ENCODE peak calls at places on chromosomes 4 and X, in five cellular contexts. Y, A, C, R and E are unnamed samples.

GRCh38 chr4:123380728-123381716 is 15.6 kb upstream of the SPRY1 start:
- DNase-seq in Y (no peak), A (no peak), R (no peak), C (no peak), E (no peak)

GRCh38 chr4:71992571-71992970 is 39.2 kb upstream of the NPFFR2 start:
- DNase-seq in C (no peak), Y (no peak), R (peak; percentile 29), A (no peak), E (no peak)

GRCh38 chr4:86960557-86960959 is 25.7 kb downstream of the AFF1 start:
- DNase-seq in Y (peak; percentile 23), C (no peak), A (no peak), R (peak; percentile 56), E (peak; percentile 46)

GRCh38 chr4:94407846-94408245 is 43.9 kb upstream of the PDLIM5 start:
- DNase-seq in C (no peak), R (no peak), Y (no peak), A (no peak), E (peak; percentile 3)

GRCh38 chr4:8846046-8846720 is 25.5 kb downstream of the HMX1 start:
- DNase-seq in A (peak; percentile 20), C (no peak), Y (no peak), R (no peak), E (no peak)

GRCh38 chr4:159278399-159278798 is 175.5 kb downstream of the RAPGEF2 start:
- DNase-seq in Y (no peak), C (no peak), R (peak; percentile 67), A (no peak), E (peak; percentile 59)

GRCh38 chr4:176186067-176186466 is 9.3 kb downstream of the SPATA4 start:
- DNase-seq in R (no peak), Y (no peak), A (no peak), C (no peak), E (no peak)

GRCh38 chrX:22958250-22958649 is 41.5 kb upstream of the DDX53 start:
- DNase-seq in R (no peak), Y (no peak), C (no peak), A (no peak), E (no peak)

GRCh38 chr4:38674206-38675144 is 10.5 kb downstream of the KLF3 start:
- DNase-seq in R (peak; percentile 55), C (no peak), A (no peak), Y (no peak), E (no peak)

GRCh38 chr4:54545663-54546424 is 111.9 kb upstream of the KIT start:
- DNase-seq in Y (no peak), A (no peak), C (no peak), R (no peak), E (peak; percentile 26)

GRCh38 chr4:57159866-57160265 is 49.7 kb upstream of the IGFBP7 start:
- DNase-seq in A (no peak), Y (no peak), C (no peak), R (peak; percentile 33), E (no peak)

GRCh38 chr4:147730333-147730732 is 1.6 kb upstream of the ARHGAP10 start:
- DNase-seq in R (peak; percentile 58), Y (peak; percentile 33), C (no peak), A (no peak), E (no peak)

GRCh38 chr4:77930154-77930553 is 67.5 kb downstream of the MRPL1 start:
- DNase-seq in A (no peak), R (no peak), Y (no peak), C (no peak), E (no peak)

GRCh38 chrX:103774070-103774642 is 2.5 kb upstream of the PLP1 start:
- DNase-seq in Y (no peak), A (peak; percentile 46), C (no peak), R (peak; percentile 18), E (peak; percentile 52)

GRCh38 chr4:158193171-158193749 is 17.0 kb upstream of the TMEM144 start:
- DNase-seq in A (no peak), Y (peak; percentile 32), R (peak; percentile 50), C (no peak), E (peak; percentile 31)

GRCh38 chr4:119016636-119017035 is 119.0 kb upstream of the MYOZ2 start:
- DNase-seq in C (no peak), A (no peak), R (peak; percentile 75), Y (no peak), E (peak; percentile 93)

GRCh38 chrX:41677661-41678060 is 11.1 kb upstream of the GPR34 start:
- DNase-seq in A (no peak), C (no peak), R (no peak), Y (no peak), E (no peak)

GRCh38 chrX:123920065-123920785 is 41.3 kb upstream of the STAG2 start:
- DNase-seq in A (no peak), R (peak; percentile 68), C (no peak), Y (no peak), E (peak; percentile 84)

GRCh38 chrX:39096599-39096998 is 295.3 kb downstream of the MID1IP1 start:
- DNase-seq in C (no peak), R (no peak), A (no peak), Y (no peak), E (no peak)

GRCh38 chr4:75841641-75842520 is 60.4 kb downstream of the PPEF2 start:
- DNase-seq in A (no peak), R (peak; percentile 24), C (no peak), Y (no peak), E (no peak)

GRCh38 chr4:16897991-16898827 is at the start of gene LDB2:
- DNase-seq in C (peak; percentile 54), R (peak; percentile 96), Y (peak; percentile 59), A (peak; percentile 90), E (peak; percentile 88)

GRCh38 chr4:77852892-77853495 is 9.6 kb upstream of the MRPL1 start:
- DNase-seq in A (no peak), R (no peak), Y (no peak), C (no peak), E (no peak)

GRCh38 chr4:172830295-172830764 is 338.3 kb upstream of the GALNT7 start:
- DNase-seq in Y (peak; percentile 33), C (no peak), R (peak; percentile 16), A (no peak), E (peak; percentile 21)

GRCh38 chr4:112321768-112322684 is 24.9 kb downstream of the ALPK1 start:
- DNase-seq in R (peak; percentile 64), Y (peak; percentile 64), C (no peak), A (peak; percentile 47), E (peak; percentile 60)

GRCh38 chr4:15906024-15906443 is 32.5 kb downstream of the FGFBP1 start:
- DNase-seq in C (peak; percentile 80), R (peak; percentile 38), A (peak; percentile 96), Y (no peak), E (no peak)

GRCh38 chr4:7425591-7426468 is 8.9 kb downstream of the PSAPL1 start:
- DNase-seq in R (no peak), Y (no peak), C (no peak), A (peak; percentile 24), E (no peak)

GRCh38 chrX:19695884-19696283 is 180.6 kb upstream of the MAP3K15 start:
- DNase-seq in Y (no peak), A (no peak), R (no peak), C (no peak), E (no peak)

GRCh38 chrX:77814210-77814609 is 28.2 kb upstream of the ATRX start:
- DNase-seq in A (no peak), R (no peak), C (no peak), Y (no peak), E (no peak)

GRCh38 chr4:1722551-1723071 is 1.3 kb downstream of the TACC3 start:
- DNase-seq in Y (no peak), R (peak; percentile 38), C (no peak), A (peak; percentile 32), E (no peak)

GRCh38 chr4:81040175-81040659 is 9.7 kb downstream of the BMP3 start:
- DNase-seq in Y (no peak), R (peak; percentile 26), A (no peak), C (no peak), E (peak; percentile 35)

GRCh38 chr4:27089186-27089585 is 228.5 kb downstream of the STIM2 start:
- DNase-seq in Y (no peak), R (no peak), C (no peak), A (no peak), E (no peak)
- H4K91ac ChIP-seq in Y (no peak overlapping the region), R (no peak overlapping the region), C (no peak overlapping the region), A (no peak overlapping the region), E (no peak overlapping the region)

GRCh38 chr4:84874619-84875018 is 91.9 kb downstream of the WDFY3 start:
- DNase-seq in A (no peak), Y (no peak), C (no peak), R (no peak), E (no peak)
- H3K23ac ChIP-seq in A (no peak overlapping the region), Y (no peak overlapping the region), C (no peak overlapping the region), R (no peak overlapping the region), E (no peak overlapping the region)

GRCh38 chrX:28552322-28552721 is 34.9 kb upstream of the IL1RAPL1 start:
- DNase-seq in A (no peak), Y (no peak), R (no peak), C (no peak), E (peak; percentile 16)

GRCh38 chrX:28552882-28553829 is 34.1 kb upstream of the IL1RAPL1 start:
- DNase-seq in A (no peak), R (no peak), Y (no peak), C (no peak), E (no peak)

GRCh38 chrX:28550331-28550872 is 36.8 kb upstream of the IL1RAPL1 start:
- DNase-seq in Y (no peak), A (no peak), R (no peak), C (no peak), E (no peak)

GRCh38 chrX:28549839-28550238 is 37.4 kb upstream of the IL1RAPL1 start:
- DNase-seq in A (peak; percentile 45), R (no peak), C (no peak), Y (no peak), E (no peak)
- H4K91ac ChIP-seq in A (no peak overlapping the region), R (no peak overlapping the region), C (no peak overlapping the region), Y (no peak overlapping the region), E (no peak overlapping the region)

GRCh38 chr4:52840531-52841350 is 21.4 kb upstream of the RASL11B start:
- DNase-seq in Y (no peak), C (no peak), R (no peak), A (no peak), E (no peak)

GRCh38 chr4:52836120-52836519 is 26.0 kb upstream of the RASL11B start:
- DNase-seq in A (no peak), R (no peak), Y (no peak), C (no peak), E (no peak)

GRCh38 chr4:52838729-52839722 is 23.1 kb upstream of the RASL11B start:
- DNase-seq in A (no peak), Y (no peak), C (no peak), R (no peak), E (no peak)

GRCh38 chr4:52836653-52837052 is 25.5 kb upstream of the RASL11B start:
- DNase-seq in Y (no peak), C (no peak), R (peak; percentile 32), A (no peak), E (no peak)

DNA sequence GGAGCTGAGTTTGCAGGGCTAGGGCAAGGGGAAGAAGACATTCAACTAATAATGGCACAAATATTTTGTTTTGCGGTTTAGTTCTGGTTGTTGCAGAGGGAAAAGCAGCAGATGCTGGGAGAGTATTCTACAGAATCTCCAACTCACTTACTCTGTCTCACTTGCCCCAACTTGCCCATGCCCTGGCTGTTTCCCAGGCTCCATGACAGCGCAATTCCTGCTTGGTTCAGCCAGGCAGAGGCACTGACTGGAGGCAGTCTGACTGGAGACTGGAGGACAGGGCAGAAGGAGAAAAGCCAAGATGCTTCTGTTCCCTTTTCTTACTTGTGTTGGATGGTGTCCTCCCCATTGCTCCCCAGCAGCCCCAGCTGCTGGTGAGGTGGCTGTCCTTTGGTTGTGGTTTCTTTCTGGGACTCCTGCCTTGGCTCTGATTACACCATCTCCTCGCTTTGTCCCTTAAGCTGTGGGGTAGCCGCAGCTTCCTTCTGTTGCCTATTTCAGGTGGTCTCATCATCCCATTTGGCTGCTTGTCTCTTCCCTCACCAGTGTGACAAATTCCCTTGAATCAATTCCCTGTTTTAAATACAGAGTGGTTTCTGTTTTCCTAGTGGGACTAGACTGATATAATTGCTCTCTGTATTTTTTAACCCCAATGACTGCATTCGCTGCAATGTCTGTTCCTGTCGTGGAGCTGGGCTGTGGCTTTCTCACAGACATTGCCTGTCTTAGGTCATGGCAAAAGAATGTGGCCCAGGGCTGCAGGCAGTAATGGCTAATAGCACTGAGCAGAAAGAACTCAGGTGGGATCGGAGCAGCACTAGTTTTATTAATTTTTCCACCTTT is 24.2 kb upstream of the RASL11B start:
- DNase-seq in A (no peak), Y (no peak), C (no peak), R (peak; percentile 80), E (peak; percentile 66)
- H3K23ac ChIP-seq in A (no peak overlapping the region), Y (no peak overlapping the region), C (no peak overlapping the region), R (no peak overlapping the region), E (peak overlapping the region; percentile 19)